ENCODE peak calls at places on chromosome 7, in five cellular contexts. D is uterus, Q is right lobe of liver, E is transverse colon, Z is A549. O is an unnamed sample. For H3K4me1, the result is how much of the 10 kb centered on the place peaks cover.

GRCh38 chr7:114922652-114923402 is 933 bp downstream of the MDFIC start:
- DNase-seq in Q (peak), D (peak), Z (peak), E (peak), O (no peak)

GRCh38 chr7:134613623-134614347 is 32.9 kb upstream of the BPGM start:
- DNase-seq in E (no peak), Q (no peak), D (no peak), Z (peak), O (no peak)

GRCh38 chr7:47255007-47255406 is 326.9 kb downstream of the TNS3 start:
- DNase-seq in Q (no peak), D (no peak), E (no peak), Z (no peak), O (no peak)

GRCh38 chr7:45160374-45160773 is 2.8 kb downstream of the RAMP3 start:
- DNase-seq in E (no peak), Q (no peak), D (no peak), Z (no peak), O (no peak)

GRCh38 chr7:2732959-2733584 is 45.1 kb downstream of the AMZ1 start:
- DNase-seq in Z (no peak), Q (no peak), D (peak), E (peak), O (no peak)

GRCh38 chr7:28986723-28987122 is 28.6 kb upstream of the TRIL start:
- DNase-seq in Q (no peak), D (peak), E (no peak), Z (no peak), O (no peak)

GRCh38 chr7:158595068-158595467 is 7.4 kb upstream of the PTPRN2 start:
- DNase-seq in Z (peak), D (no peak), E (no peak), Q (no peak), O (no peak)

GRCh38 chr7:47542051-47542450 is 39.9 kb downstream of the TNS3 start:
- DNase-seq in Z (no peak), D (no peak), E (no peak), Q (no peak), O (no peak)

GRCh38 chr7:91565499-91566331 is 301.5 kb downstream of the FZD1 start:
- DNase-seq in Z (peak), E (no peak), Q (peak), D (peak), O (no peak)

GRCh38 chr7:30175171-30175570 is 40.4 kb downstream of the MTURN start:
- DNase-seq in Q (no peak), D (no peak), E (no peak), Z (no peak), O (no peak)

GRCh38 chr7:30177186-30177585 is 42.4 kb downstream of the MTURN start:
- DNase-seq in Q (no peak), D (no peak), E (no peak), Z (no peak), O (no peak)

GRCh38 chr7:30173058-30173897 is 38.5 kb downstream of the MTURN start:
- DNase-seq in E (peak), Q (no peak), Z (peak), D (peak), O (peak)

GRCh38 chr7:30179016-30179436 is 44.2 kb downstream of the MTURN start:
- DNase-seq in D (no peak), Q (no peak), Z (no peak), E (no peak), O (no peak)

DNA sequence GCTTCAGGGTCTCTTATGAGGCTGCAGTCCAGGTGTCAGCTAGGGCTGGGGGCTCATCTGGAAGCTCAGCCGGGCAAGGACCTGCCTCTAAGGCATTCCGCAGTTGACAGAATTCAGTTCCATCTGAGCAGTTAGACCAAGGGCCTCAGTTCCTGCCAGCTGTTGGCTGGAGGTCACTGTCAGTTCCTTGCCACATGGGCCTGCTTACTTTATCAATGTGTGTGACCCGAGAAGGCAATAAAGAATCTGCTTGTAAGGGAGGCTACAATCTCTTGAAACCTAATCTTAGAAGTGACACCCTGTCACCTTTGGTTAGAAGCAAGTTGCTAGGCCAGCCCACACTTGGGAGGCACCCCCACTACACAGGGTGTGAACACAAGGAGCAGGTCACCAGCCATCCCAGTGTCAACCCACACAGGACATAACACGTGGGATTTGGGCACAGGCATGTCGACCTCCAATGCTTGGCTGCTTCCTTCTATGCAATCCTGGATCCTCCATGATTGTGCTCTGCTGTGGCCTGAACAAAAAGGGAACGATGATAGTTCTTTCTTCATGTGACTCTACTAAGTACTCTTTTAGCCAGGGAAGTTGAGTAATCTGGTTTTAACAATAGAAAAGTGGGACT is 41.8 kb downstream of the MTURN start:
- DNase-seq in Q (no peak), D (no peak), Z (no peak), E (no peak), O (no peak)
- H3K4me1 ChIP-seq in Q (under half), D (under half), Z (under half), E (under half), O (under half)

DNA sequence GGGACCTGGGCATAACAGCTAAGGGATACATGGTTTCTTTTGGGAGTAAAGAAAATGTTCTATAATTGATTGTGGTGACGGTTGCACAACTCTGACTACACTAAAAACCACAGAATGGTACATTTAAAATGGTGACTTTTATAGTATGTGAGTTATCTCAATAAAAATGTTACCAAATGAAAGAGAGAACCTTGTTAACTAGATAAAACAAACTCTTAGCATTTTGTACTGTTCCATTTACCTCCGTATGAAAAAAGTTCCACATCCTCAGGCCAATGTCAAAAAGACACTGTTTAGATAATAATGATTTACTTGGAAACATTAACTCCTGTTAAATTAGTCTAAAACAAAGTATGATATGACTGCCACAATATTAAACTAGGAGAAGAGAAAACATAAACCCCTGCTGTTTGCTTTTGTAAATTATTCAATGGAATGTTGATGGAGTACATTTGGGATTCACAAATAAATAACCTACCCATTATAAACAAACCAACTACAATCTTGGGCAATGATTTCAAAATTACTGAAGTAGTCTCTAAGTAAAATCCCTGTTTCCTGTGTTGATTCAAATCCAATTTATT is 60.7 kb downstream of the SMURF1 start:
- DNase-seq in Q (no peak), E (no peak), D (no peak), Z (no peak), O (no peak)
- H3K4me1 ChIP-seq in Q (under half), E (under half), D (under half), Z (under half), O (under half)

GRCh38 chr7:76375251-76375650 is 16.5 kb upstream of the YWHAG start:
- DNase-seq in Q (no peak), E (no peak), Z (no peak), D (no peak), O (no peak)
- H3K4me1 ChIP-seq in Q (under half), E (under half), Z (half or more), D (under half), O (under half)

GRCh38 chr7:130162196-130162595 is 43.0 kb downstream of the TMEM209 start:
- DNase-seq in Q (no peak), Z (no peak), D (no peak), E (no peak), O (no peak)
- H3K4me1 ChIP-seq in Q (under half), Z (under half), D (under half), E (under half), O (under half)

GRCh38 chr7:4279210-4279609 is 402.9 kb upstream of the FOXK1 start:
- DNase-seq in E (no peak), Z (no peak), Q (no peak), D (no peak), O (no peak)
- H3K4me1 ChIP-seq in E (under half), Z (under half), Q (under half), D (under half), O (under half)

DNA sequence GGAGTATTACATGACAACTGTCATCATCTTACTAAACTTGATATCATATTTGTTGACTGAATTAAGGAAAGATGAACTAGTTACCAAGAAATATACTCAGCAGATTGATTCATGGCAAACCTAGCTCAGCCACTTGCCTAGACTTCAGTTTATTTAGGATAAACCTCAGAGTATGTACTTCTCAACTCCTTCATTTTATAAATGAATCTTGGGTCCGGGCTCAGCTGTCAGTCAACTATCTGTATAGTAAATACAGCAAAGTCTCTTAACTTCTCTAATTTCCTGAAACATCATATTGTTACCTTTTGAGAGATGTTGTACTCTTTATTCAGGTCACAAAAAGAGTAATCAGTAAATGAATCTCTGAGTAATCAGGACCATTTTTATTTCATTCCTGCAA is 211.0 kb upstream of the KLF14 start:
- DNase-seq in D (no peak), Q (no peak), Z (no peak), E (no peak), O (no peak)
- H3K4me1 ChIP-seq in D (under half), Q (under half), Z (half or more), E (under half), O (under half)

O was measured in BE2C.